ENCODE peak calls at places on chromosomes 6 and 20, in four cellular contexts. N is MM.1S, A is omental fat pad, M is astrocyte. Y is an unnamed sample.

GRCh38 chr20:24502184-24502583 is 32.8 kb downstream of the SYNDIG1 start:
- DNase-seq in N (no peak), A (no peak), M (peak), Y (no peak)

GRCh38 chr20:20295621-20296498 is 72.0 kb upstream of the INSM1 start:
- DNase-seq in N (no peak), A (no peak), M (no peak), Y (no peak)

GRCh38 chr6:42766163-42766670 is 15.6 kb upstream of the BICRAL start:
- DNase-seq in N (no peak), A (no peak), M (peak), Y (no peak)

GRCh38 chr20:51523276-51524013 is 19.1 kb downstream of the NFATC2 start:
- DNase-seq in N (no peak), A (no peak), M (no peak), Y (no peak)

GRCh38 chr6:21914121-21914973 is 320.8 kb downstream of the SOX4 start:
- DNase-seq in N (no peak), A (peak), M (peak), Y (no peak)

GRCh38 chr20:57259179-57260021 is 7.0 kb downstream of the BMP7 start:
- DNase-seq in N (no peak), A (no peak), M (no peak), Y (no peak)

GRCh38 chr6:148193063-148193680 is 149.5 kb upstream of the SASH1 start:
- DNase-seq in N (no peak), A (no peak), M (peak), Y (no peak)

GRCh38 chr6:68169922-68170321 is 465.2 kb upstream of the ADGRB3 start:
- DNase-seq in N (no peak), A (no peak), M (no peak), Y (no peak)

GRCh38 chr20:44582321-44583025 is at the start of gene PKIG:
- DNase-seq in N (no peak), A (no peak), M (peak), Y (no peak)

GRCh38 chr6:48817714-48818113 is 645.3 kb downstream of the MMUT start:
- DNase-seq in N (no peak), A (no peak), M (peak), Y (no peak)

GRCh38 chr6:24883618-24884017 is 52.1 kb downstream of the RIPOR2 start:
- DNase-seq in N (no peak), A (no peak), M (peak), Y (no peak)

GRCh38 chr6:37691904-37692806 is 5.5 kb downstream of the MDGA1 start:
- DNase-seq in N (peak), A (peak), M (peak), Y (peak)

GRCh38 chr6:19465760-19466159 is 371.4 kb upstream of the ID4 start:
- DNase-seq in N (no peak), A (no peak), M (peak), Y (no peak)

GRCh38 chr6:132934496-132934895 is 120.1 kb downstream of the RPS12 start:
- DNase-seq in N (no peak), A (no peak), M (peak), Y (no peak)

GRCh38 chr20:371755-372542 is 8.6 kb upstream of the TRIB3 start:
- DNase-seq in N (no peak), A (peak), M (peak), Y (no peak)

DNA sequence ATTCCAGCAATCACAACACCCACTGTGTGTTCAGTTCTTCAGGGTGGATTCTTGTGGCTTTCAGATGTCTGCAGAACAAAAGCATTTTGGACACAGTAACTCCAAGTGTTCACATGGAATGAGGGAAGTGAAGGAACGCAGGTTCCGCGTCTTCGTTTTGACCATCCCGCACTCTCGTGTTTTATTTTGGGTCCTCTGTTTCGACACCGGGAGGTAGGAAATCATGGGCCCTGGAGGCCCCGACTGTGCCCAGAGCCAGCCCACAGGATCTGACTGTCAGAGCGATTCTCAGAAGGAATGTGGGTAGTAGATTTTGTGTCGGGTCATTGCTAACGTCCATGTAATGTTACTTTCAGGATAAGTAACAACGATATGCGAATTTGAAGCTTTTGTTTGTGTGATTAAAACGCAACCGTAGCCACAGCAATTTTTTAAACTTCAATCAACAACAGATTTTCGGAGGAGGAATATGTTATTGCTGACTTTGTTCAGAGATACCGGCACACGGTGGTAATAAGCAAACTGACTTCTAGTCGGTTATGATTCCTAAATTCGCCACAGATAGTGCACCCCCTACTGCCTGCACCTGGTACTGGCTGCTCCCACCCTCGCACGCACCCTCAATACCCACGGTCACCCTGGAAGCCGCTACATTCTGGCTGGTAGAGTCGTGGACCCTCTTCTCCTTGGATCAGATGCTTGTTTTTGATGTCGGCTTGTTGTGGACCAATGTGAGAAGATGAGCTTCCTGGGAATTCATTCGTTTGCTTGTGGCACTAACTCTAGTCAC is 10.5 kb downstream of the NPEPL1 start:
- DNase-seq in N (no peak), A (no peak), M (no peak), Y (no peak)
- TF ChIP-seq CTCF in N (peak), A (no peak), M (peak), Y (peak)

GRCh38 chr6:154277578-154278128 is 79.0 kb downstream of the IPCEF1 start:
- DNase-seq in N (no peak), A (no peak), M (no peak), Y (no peak)
- TF ChIP-seq CTCF in N (no peak), A (no peak), M (no peak), Y (no peak)

GRCh38 chr20:18287915-18288747 is at the start of gene ZNF133:
- DNase-seq in N (peak), A (peak), M (peak), Y (peak)
- TF ChIP-seq CTCF in N (peak), A (no peak), M (no peak), Y (peak)

DNA sequence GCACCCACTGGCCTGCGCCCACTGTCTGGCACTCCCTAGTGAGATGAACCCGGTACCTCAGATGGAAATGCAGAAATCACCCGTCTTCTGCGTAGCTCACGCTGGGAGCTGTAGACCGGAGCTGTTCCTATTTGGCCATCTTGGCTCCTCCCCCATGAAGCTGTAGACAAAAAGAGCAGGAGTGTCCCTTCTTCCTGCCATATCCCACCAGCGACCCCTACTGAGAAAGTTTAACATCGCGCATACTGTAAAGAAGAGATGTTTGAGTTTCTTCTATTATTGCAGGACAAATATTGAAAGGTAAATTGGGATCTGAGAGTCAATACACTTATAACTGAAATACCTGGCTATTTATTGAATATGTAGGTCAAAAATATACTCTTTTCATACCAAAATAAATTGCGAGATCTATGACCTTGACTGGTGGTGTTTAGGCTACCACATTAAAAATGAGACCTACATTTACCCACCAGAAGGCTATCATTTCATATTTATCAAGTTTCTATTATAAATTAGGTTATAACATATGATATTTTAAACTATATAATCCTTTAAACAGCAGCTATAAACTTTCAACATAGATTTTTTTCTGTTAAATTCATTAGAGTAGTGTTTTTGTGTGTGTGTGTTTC is 586.3 kb downstream of the HTR1B start:
- DNase-seq in N (peak), A (no peak), M (no peak), Y (no peak)
- TF ChIP-seq CTCF in N (peak), A (no peak), M (no peak), Y (peak)

Y was measured in type B pancreatic cell.